ENCODE peak calls at places on chromosome 11, in five cellular contexts. One of them, this sample, is unnamed.

GRCh38 chr11:118241191-118242098 is 10.7 kb downstream of the MPZL3 start:
- DNase-seq in brain pericyte: no peak
- DNase-seq in CD4-positive, alpha-beta memory T cell: peak; percentile 67
- DNase-seq in brain microvascular endothelial cell: no peak
- DNase-seq in KG1: peak; percentile 91
- DNase-seq in this sample: no peak

GRCh38 chr11:64888761-64889511 is 10.5 kb upstream of the EHD1 start:
- DNase-seq in brain pericyte: no peak
- DNase-seq in CD4-positive, alpha-beta memory T cell: no peak
- DNase-seq in brain microvascular endothelial cell: peak; percentile 21
- DNase-seq in KG1: no peak
- DNase-seq in this sample: no peak

GRCh38 chr11:64918056-64918455 is 1.0 kb upstream of the ATG2A start:
- DNase-seq in brain pericyte: no peak
- DNase-seq in CD4-positive, alpha-beta memory T cell: no peak
- DNase-seq in brain microvascular endothelial cell: peak; percentile 43
- DNase-seq in KG1: peak; percentile 37
- DNase-seq in this sample: peak; percentile 35

GRCh38 chr11:103618532-103618931 is 417.9 kb upstream of the DDI1 start:
- DNase-seq in brain pericyte: no peak
- DNase-seq in CD4-positive, alpha-beta memory T cell: no peak
- DNase-seq in brain microvascular endothelial cell: peak; percentile 29
- DNase-seq in KG1: no peak
- DNase-seq in this sample: no peak

GRCh38 chr11:113725883-113726405 is 19.8 kb upstream of the TMPRSS5 start:
- DNase-seq in brain pericyte: no peak
- DNase-seq in CD4-positive, alpha-beta memory T cell: no peak
- DNase-seq in brain microvascular endothelial cell: no peak
- DNase-seq in KG1: no peak
- DNase-seq in this sample: no peak

GRCh38 chr11:75031224-75031753 is 42.6 kb downstream of the NEU3 start:
- DNase-seq in brain pericyte: no peak
- DNase-seq in CD4-positive, alpha-beta memory T cell: no peak
- DNase-seq in brain microvascular endothelial cell: peak; percentile 92
- DNase-seq in KG1: no peak
- DNase-seq in this sample: peak; percentile 72

GRCh38 chr11:21110378-21110777 is 441.0 kb downstream of the NELL1 start:
- DNase-seq in brain pericyte: no peak
- DNase-seq in CD4-positive, alpha-beta memory T cell: no peak
- DNase-seq in brain microvascular endothelial cell: no peak
- DNase-seq in KG1: no peak
- DNase-seq in this sample: no peak

GRCh38 chr11:36425593-36426206 is 84.4 kb downstream of the TRAF6 start:
- DNase-seq in brain pericyte: no peak
- DNase-seq in CD4-positive, alpha-beta memory T cell: no peak
- DNase-seq in brain microvascular endothelial cell: peak; percentile 20
- DNase-seq in KG1: no peak
- DNase-seq in this sample: no peak